ENCODE peak calls at places on chromosomes 6 and 20, in seven cellular contexts. I is SK-N-SH, M is PC-9, H is MM.1S, D is PC-3, Z is GM23248, C is GM23338. A is an unnamed sample.

GRCh38 chr6:71080793-71081192 is 123.9 kb upstream of the B3GAT2 start:
- DNase-seq in M (no peak), C (no peak), Z (peak; percentile 82), D (no peak), I (no peak), H (no peak), A (no peak)

GRCh38 chr6:157981395-157982296 is at the start of gene SYNJ2:
- DNase-seq in M (peak; percentile 79), I (peak; percentile 91), C (peak; percentile 91), D (peak; percentile 72), Z (peak; percentile 88), H (peak; percentile 60), A (peak; percentile 89)

GRCh38 chr6:15623282-15624116 is 39.3 kb downstream of the DTNBP1 start:
- DNase-seq in H (peak; percentile 12), M (no peak), Z (peak; percentile 53), C (peak; percentile 48), D (peak; percentile 48), I (no peak), A (no peak)

GRCh38 chr6:6008114-6008647 is 1.5 kb upstream of the NRN1 start:
- DNase-seq in Z (peak; percentile 57), I (no peak), D (no peak), M (no peak), C (no peak), H (no peak), A (no peak)

GRCh38 chr6:138031850-138032249 is 75.4 kb downstream of the PERP start:
- DNase-seq in H (no peak), Z (no peak), D (peak; percentile 27), C (no peak), M (no peak), I (no peak), A (no peak)

GRCh38 chr6:149854532-149854931 is 9.6 kb downstream of the LRP11 start:
- DNase-seq in I (no peak), Z (peak; percentile 52), H (no peak), C (no peak), D (peak; percentile 75), M (peak; percentile 67), A (no peak)

GRCh38 chr20:37897008-37897548 is 5.8 kb upstream of the VSTM2L start:
- DNase-seq in D (no peak), I (peak; percentile 76), M (no peak), Z (no peak), C (peak; percentile 75), H (no peak), A (peak; percentile 75)

GRCh38 chr6:71588490-71588889 is 297.9 kb upstream of the RIMS1 start:
- DNase-seq in I (no peak), D (no peak), C (peak; percentile 60), Z (no peak), H (no peak), M (no peak), A (no peak)

GRCh38 chr20:62641749-62642665 is at the start of gene SLCO4A1:
- DNase-seq in D (peak; percentile 89), C (peak; percentile 75), H (peak; percentile 88), Z (peak; percentile 65), I (peak; percentile 98), M (peak; percentile 91), A (peak; percentile 76)

DNA sequence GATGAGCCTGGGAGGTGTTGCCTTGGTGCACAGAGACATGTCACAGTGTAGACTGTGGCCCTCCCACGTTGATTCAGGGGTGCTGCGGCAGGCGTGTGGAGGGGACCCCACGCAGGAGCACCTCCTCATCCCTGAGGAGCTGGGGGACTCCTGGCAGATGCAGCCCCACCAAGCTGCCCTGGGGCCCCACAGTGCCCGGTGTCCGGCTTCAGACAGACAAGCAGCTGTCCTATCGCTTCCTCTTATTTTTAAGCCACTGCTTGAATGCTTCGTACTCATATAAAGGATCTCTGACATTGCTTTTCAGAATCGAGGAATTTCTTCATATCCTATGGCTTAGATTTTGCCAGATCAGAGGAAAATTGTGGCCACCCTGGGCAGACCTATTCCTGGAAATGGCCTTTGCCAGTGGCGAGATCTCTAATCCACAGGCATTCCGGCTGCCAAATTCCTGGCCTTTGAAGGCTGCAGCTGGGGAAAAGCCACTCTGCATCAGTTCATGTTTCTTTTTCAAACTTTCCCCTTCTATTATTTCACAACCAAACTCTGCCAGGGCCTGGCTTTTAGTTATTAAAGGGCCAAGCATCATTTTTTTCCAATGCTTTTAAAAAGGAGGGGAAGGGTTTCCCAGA is 337.0 kb downstream of the THBS2 start:
- DNase-seq in Z (peak; percentile 48), D (no peak), C (no peak), I (no peak), H (no peak), M (no peak), A (peak; percentile 13)
- H3F3A ChIP-seq in Z (peaks cover 3% of the 10 kb centered on the region), D (no peaks in the 10 kb centered on the region), C (no peaks in the 10 kb centered on the region), I (no peaks in the 10 kb centered on the region), H (no peaks in the 10 kb centered on the region), M (no peaks in the 10 kb centered on the region), A (no peaks in the 10 kb centered on the region)

DNA sequence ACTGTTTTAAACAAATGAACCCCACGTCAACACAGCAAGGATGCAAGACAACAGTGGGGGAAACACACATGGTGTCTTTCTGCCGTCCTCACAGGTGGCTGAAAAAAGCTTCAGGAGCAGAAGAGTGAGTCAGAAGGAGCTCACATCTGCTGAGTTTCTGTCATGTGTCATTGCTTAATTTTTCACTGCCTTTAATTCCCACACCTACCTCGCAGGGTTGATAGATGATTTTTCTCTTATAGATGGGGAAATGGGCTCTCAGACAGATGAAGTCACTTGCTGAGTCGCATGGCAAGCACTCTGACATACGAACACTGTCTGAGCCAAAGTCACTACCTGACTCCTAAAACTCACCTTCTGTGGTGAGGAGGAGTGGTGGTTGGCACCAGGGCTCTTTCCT is 28.3 kb upstream of the CARMIL1 start:
- DNase-seq in H (peak; percentile 69), Z (peak; percentile 69), D (peak; percentile 33), M (peak; percentile 2), I (no peak), C (no peak), A (no peak)
- H3K27ac ChIP-seq in H (peak overlapping the region; percentile 79), Z (no peak overlapping the region), D (no peak overlapping the region), M (peak overlapping the region; percentile 18), I (peak overlapping the region; percentile 20), C (no peak overlapping the region), A (no peak overlapping the region)

GRCh38 chr20:11195899-11196558 is 522.2 kb upstream of the JAG1 start:
- DNase-seq in Z (peak; percentile 74), M (no peak), I (no peak), H (no peak), C (no peak), D (peak; percentile 55), A (no peak)
- H3K4me2 ChIP-seq in Z (peak overlapping the region; percentile 22), M (no peak overlapping the region), I (peak overlapping the region; percentile 58), H (no peak overlapping the region), C (no peak overlapping the region), D (no peak overlapping the region), A (no peak overlapping the region)

GRCh38 chr6:89357390-89357789 is 4.9 kb upstream of the UBE2J1 start:
- DNase-seq in C (no peak), Z (no peak), D (no peak), M (no peak), I (no peak), H (peak; percentile 95), A (no peak)
- H3F3A ChIP-seq in C (no peaks in the 10 kb centered on the region), Z (peaks cover 15% of the 10 kb centered on the region), D (no peaks in the 10 kb centered on the region), M (peaks cover 12% of the 10 kb centered on the region), I (peaks cover 9% of the 10 kb centered on the region), H (peaks cover 80% of the 10 kb centered on the region), A (peaks cover 35% of the 10 kb centered on the region)

DNA sequence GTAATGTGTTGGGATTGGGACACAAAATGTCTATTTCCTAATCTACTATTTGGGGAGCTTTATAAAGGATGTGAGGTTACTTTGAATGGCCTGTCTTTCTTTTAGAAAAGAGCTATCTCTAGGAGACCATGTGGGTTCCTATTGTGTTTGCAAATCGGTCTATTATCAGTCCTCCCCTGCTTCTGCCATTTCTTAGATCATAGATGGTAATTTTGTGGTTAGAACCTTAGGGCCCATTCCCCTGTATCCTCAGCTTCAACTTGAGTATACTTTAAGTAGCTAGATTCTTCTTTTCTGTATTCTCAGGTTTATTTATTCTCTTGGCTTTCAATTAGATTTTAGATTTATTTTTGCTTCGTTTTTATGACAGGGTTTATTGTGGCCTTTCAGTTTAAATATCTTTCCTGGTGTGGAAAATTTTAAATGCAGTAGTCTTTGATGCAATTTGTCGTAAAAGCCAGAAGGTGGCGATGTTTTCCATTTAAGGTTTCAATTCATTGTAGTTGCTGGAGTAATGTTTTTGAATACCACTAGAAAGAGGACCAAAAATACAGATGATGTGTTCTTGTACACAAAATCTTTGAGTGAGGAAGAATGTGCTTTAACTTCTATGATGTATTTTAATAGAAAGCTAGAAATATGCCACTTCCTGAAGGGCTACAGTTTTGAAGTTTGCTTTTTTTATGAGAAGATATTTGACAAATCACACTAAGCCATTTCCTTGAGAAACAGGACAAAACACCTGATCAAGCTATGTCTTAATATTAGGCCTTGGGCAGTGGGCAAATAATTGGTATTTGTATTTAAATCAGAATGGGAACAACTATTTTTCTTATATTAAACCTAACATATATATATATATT is 20.3 kb downstream of the TBPL1 start:
- DNase-seq in Z (peak; percentile 70), D (peak; percentile 68), M (no peak), H (peak; percentile 60), I (peak; percentile 47), C (peak; percentile 72), A (peak; percentile 58)
- H3K27ac ChIP-seq in Z (no peak overlapping the region), D (no peak overlapping the region), M (peak overlapping the region; percentile 35), H (no peak overlapping the region), I (peak overlapping the region; percentile 1), C (peak overlapping the region; percentile 0), A (no peak overlapping the region)

GRCh38 chr6:168851460-168852103 is 402.1 kb downstream of the THBS2 start:
- DNase-seq in H (peak; percentile 6), I (no peak), C (no peak), D (peak; percentile 2), Z (peak; percentile 59), M (no peak), A (no peak)

GRCh38 chr6:168849459-168849858 is 404.2 kb downstream of the THBS2 start:
- DNase-seq in D (no peak), M (no peak), I (no peak), H (no peak), Z (no peak), C (no peak), A (no peak)

GRCh38 chr6:168848797-168849196 is 404.8 kb downstream of the THBS2 start:
- DNase-seq in I (no peak), Z (no peak), M (no peak), D (no peak), H (no peak), C (no peak), A (no peak)

GRCh38 chr6:168852336-168852884 is 401.2 kb downstream of the THBS2 start:
- DNase-seq in H (no peak), Z (peak; percentile 49), M (no peak), I (no peak), C (no peak), D (no peak), A (no peak)
- H3K4me2 ChIP-seq in H (no peak overlapping the region), Z (peak overlapping the region; percentile 100), M (peak overlapping the region; percentile 75), I (peak overlapping the region; percentile 42), C (no peak overlapping the region), D (peak overlapping the region; percentile 74), A (no peak overlapping the region)

GRCh38 chr6:24918641-24919403 is 16.9 kb downstream of the RIPOR2 start:
- DNase-seq in C (peak; percentile 34), M (no peak), Z (no peak), H (no peak), D (no peak), I (peak; percentile 17), A (no peak)
- H3F3A ChIP-seq in C (no peaks in the 10 kb centered on the region), M (no peaks in the 10 kb centered on the region), Z (no peaks in the 10 kb centered on the region), H (no peaks in the 10 kb centered on the region), D (no peaks in the 10 kb centered on the region), I (no peaks in the 10 kb centered on the region), A (peaks cover 13% of the 10 kb centered on the region)

A was measured in neural progenitor cell.